ENCODE peak calls at places on chromosomes 1 and 21, in four cellular contexts. Y is IMR-90, Q is K562, M is H1. F is an unnamed sample.

GRCh38 chr1:228304766-228305395 is 97.0 kb downstream of the OBSCN start:
- DNase-seq in M (no peak), Q (no peak), Y (no peak), F (no peak)

GRCh38 chr1:46581685-46582455 is 22.2 kb downstream of the MKNK1 start:
- DNase-seq in Q (no peak), M (no peak), Y (no peak), F (no peak)

GRCh38 chr1:217076902-217077301 is 353.7 kb upstream of the ESRRG start:
- DNase-seq in M (no peak), Y (peak), Q (no peak), F (no peak)

GRCh38 chr1:205229916-205230700 is 2.4 kb downstream of the TMCC2 start:
- DNase-seq in M (no peak), Q (peak), Y (no peak), F (no peak)

GRCh38 chr1:9842073-9842711 is 18.4 kb upstream of the CLSTN1 start:
- DNase-seq in Q (no peak), M (no peak), Y (peak), F (no peak)

GRCh38 chr21:46285761-46286667 is at the start of gene YBEY:
- DNase-seq in Q (peak), Y (peak), M (peak), F (peak)

GRCh38 chr1:162619076-162619475 is 13.2 kb upstream of the DDR2 start:
- DNase-seq in Y (no peak), Q (no peak), M (no peak), F (no peak)

GRCh38 chr1:185636848-185637247 is 97.3 kb upstream of the HMCN1 start:
- DNase-seq in Q (no peak), Y (no peak), M (no peak), F (peak)

DNA sequence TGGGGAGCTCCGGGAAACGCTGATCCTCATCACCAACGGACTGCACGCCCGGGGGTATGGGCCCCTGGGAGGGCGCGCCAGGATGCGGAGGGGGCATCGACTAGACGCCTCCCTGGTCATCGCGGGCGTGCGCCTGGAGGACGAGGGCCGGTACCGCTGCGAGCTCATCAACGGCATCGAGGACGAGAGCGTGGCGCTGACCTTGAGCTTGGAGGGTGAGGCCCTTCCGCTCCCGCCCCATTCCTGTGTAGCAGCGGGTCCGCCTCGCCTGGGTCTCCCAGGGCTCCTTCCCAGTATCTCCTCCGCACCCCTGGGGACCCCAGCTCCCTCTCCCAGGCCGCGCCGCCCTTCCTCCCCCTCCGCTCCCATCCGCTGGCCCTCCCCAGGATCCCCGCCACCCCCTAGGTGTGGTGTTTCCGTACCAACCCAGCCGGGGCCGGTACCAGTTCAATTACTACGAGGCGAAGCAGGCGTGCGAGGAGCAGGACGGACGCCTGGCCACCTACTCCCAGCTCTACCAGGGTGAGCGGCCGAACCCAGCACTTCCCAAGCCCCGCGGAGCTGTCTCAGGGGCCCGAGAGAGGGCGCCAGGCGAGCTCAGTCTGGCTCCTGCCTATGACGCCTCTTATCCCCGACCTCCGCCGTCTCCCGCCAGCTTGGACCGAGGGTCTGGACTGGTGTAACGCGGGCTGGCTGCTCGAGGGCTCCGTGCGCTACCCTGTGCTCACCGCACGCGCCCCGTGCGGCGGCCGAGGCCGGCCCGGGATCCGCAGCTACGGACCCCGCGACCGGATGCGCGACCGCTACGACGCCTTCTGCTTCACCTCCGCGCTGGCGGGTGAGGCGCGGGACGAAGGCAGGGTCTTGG is 5.0 kb downstream of the HAPLN2 start:
- DNase-seq in Y (peak), Q (peak), M (peak), F (no peak)
- TF ChIP-seq CHD1 in Y (no peak), Q (peak), M (no peak), F (no peak)

GRCh38 chr1:152251391-152251790 is 27.4 kb upstream of the HRNR start:
- DNase-seq in M (no peak), Q (no peak), Y (no peak), F (no peak)

GRCh38 chr1:152252157-152252556 is 28.2 kb upstream of the HRNR start:
- DNase-seq in Q (no peak), Y (no peak), M (no peak), F (no peak)

GRCh38 chr1:152244576-152244975 is 20.6 kb upstream of the HRNR start:
- DNase-seq in M (no peak), Y (no peak), Q (no peak), F (no peak)

DNA sequence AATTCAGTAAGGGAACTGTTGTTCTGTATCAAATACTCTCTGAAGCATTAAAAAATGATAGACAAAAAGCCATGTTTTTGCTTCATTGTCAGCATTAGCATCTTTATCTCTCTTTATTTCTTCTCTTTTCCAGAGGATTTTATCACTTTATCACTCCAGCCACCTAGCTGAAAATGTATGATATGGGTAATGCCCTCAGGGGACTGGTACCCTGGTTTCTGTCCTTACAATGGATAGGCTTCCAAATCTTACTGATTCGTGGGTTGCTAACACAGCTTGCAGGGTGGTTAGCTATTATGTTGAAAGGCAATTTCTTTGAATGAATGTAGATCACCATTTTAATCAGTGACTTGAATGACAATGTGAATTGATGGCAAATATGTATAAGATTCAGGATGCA is 23.3 kb upstream of the HRNR start:
- DNase-seq in M (no peak), Q (no peak), Y (no peak), F (no peak)
- TF ChIP-seq CHD1 in M (no peak), Q (no peak), Y (no peak), F (no peak)

DNA sequence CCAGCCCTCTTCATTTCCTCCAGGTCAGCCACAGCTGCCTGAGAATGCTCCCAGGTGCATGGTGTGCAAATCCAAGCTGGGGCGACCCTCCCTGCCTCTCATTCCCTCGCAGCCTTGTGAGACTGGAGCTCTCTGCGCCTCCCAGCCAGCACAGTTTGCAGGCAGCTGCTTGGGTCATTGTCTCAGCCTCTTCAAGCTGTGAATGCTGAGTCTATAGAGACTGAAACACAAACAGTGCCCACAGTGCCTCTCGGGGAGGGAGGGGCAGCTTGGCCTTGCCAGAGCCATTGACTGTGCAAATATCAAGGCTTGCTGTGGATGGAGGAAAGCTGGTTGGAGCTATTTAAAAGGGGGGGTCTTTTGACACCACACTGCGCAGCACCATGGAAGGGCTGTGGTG is 10.6 kb downstream of the PLXNA2 start:
- DNase-seq in Q (no peak), Y (no peak), M (no peak), F (no peak)
- TF ChIP-seq CHD1 in Q (no peak), Y (no peak), M (no peak), F (no peak)

DNA sequence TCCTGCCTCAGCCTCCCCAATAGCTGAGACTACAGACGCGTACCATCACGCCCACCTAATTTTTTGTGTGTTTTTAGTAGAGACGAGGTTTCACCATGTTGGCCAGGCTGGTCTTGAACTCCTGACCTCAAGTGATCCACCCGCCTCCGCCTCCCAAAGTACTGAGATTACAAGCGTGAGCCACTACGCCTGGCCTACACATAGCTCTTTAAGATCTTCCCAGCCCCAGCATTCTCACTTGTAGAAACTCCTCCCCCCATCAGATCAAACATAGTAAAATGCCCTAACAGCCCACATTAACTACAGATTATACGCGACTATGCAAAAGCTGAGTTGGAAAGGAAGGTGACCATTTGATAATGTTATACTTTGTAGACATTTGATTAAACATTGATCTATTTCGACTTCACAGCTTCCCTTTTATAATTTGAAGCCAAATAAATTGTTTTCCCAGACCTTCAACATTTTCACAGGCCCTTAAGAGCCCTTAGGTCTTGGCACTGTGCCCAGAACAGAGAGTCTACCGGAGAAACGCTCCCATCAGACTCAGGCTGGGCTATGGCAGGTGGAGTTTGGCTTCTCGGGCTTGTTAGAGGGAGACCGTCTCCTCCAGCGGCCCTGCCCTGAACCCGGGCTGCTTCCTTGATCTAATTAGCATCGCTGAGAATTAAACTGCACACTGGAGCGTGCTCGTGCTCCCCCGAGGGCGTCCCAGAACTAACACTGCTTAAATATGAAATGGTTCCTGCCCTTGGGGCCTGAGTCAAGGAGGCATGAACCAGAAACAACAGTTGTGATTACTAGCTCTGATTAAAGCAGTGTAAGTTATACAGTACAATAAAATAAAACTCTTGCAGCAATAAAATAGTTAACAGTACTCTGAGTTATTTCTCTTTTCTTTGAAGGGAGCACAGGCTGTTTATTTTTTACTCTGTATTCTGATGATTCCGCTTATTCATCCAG is 634.5 kb downstream of the MATN1 start:
- DNase-seq in Y (no peak), M (no peak), Q (no peak), F (no peak)
- TF ChIP-seq CHD1 in Y (no peak), M (no peak), Q (no peak), F (no peak)

GRCh38 chr1:23466423-23466989 is 17.5 kb downstream of the ASAP3 start:
- DNase-seq in Q (no peak), Y (no peak), M (no peak), F (no peak)
- TF ChIP-seq CHD1 in Q (no peak), Y (no peak), M (no peak), F (no peak)

GRCh38 chr1:1567831-1568380 is 6.8 kb downstream of the SSU72 start:
- DNase-seq in Q (no peak), Y (no peak), M (no peak), F (no peak)
- TF ChIP-seq CHD1 in Q (no peak), Y (no peak), M (no peak), F (no peak)

DNA sequence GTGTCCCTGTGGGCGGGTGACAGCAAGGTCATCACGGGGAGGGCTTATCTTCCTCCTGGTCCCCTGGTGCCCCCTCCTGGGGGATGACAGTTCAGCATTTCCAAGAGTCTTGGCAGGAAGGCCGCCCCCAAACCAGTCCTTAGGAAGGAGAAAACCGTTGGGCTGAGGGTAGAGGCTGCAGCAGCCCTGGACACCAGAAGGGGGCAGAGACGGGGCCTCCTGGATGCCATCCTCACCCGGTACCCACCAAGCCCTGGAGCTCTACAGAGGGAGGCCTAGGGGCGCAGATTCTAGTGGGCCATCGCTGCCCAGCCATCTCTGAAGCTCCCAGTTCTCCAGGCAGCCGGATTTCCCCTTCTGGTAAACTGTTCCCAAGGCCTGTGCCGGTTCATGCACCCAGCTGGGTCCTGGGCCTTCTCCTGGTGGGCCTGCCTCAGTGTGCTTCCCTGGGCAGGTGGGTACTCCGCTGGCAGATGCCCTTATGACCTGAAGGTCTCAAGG is 14.8 kb upstream of the ZNF669 start:
- DNase-seq in Y (no peak), Q (peak), M (peak), F (no peak)
- TF ChIP-seq CHD1 in Y (no peak), Q (no peak), M (no peak), F (no peak)

DNA sequence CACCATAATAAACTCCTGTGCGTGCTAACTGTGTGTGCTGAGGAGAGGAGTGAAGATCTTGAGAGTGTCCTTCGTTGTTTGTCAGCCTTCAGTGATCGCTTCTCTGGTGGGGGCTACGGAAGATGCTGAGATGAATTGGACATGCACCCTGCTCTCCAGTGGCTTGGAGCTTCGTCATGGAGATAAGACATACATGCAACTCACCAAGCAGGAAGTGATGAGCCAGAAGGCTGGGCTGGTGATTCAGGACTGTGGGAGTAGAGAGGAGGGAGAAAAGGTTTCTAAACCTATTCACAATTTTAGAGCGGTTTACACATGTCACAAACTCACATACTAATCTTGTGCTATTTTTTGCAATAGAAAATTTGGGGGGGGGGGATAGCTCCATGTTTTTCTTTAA is 128.9 kb upstream of the ADAR start:
- DNase-seq in Q (peak), Y (peak), M (no peak), F (no peak)
- TF ChIP-seq CHD1 in Q (no peak), Y (no peak), M (no peak), F (no peak)

DNA sequence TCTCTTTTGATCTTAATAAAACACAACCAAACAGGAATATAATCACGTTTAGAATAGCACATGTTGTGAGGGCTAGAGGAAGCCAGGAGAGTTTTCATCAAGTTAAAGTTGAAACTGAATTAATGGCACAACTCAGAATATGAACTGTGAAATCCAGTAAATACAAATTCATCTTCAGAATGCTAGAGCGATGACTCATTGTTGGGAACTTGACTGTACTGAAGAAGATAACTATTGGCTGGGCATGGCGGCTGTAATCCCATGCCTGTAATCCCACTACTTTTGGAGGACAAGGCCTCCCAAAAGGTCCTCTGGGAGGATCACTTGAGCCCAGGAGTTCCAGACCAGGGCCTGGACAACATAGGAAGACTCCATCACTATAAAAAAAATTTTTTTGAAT is 8.8 kb downstream of the SYF2 start:
- DNase-seq in M (no peak), Q (no peak), Y (peak), F (no peak)
- TF ChIP-seq CHD1 in M (no peak), Q (no peak), Y (no peak), F (no peak)

GRCh38 chr21:41489329-41489728 is 18.6 kb downstream of the TMPRSS2 start:
- DNase-seq in M (no peak), Y (no peak), Q (no peak), F (no peak)
- TF ChIP-seq CHD1 in M (no peak), Y (no peak), Q (no peak), F (no peak)